ENCODE peak calls at places on chromosome X, in nine cellular contexts. D, H, Q, C, G, L, R, P and J are unnamed samples.

GRCh38 chrX:42686296-42686695 is 91.7 kb downstream of the PPP1R2C start:
- DNase-seq in D (no peak), H (no peak), Q (no peak), C (no peak), G (no peak), L (no peak), R (no peak), P (no peak), J (no peak)

GRCh38 chrX:68196939-68197791 is 236.1 kb downstream of the OPHN1 start:
- DNase-seq in D (peak), H (no peak), Q (peak), C (peak), G (peak), L (peak), R (peak), P (no peak), J (no peak)

GRCh38 chrX:1416327-1416784 is 24.4 kb upstream of the SLC25A6 start:
- DNase-seq in D (no peak), H (peak), Q (no peak), C (no peak), G (no peak), L (no peak), R (no peak), P (no peak), J (no peak)

GRCh38 chrX:48035891-48036290 is 29.1 kb downstream of the SPACA5 start:
- DNase-seq in D (no peak), H (no peak), Q (no peak), C (peak), G (no peak), L (no peak), R (no peak), P (peak), J (no peak)

GRCh38 chrX:47483310-47484268 is 567 bp upstream of the ZNF41 start:
- DNase-seq in D (no peak), H (peak), Q (no peak), C (peak), G (no peak), L (no peak), R (peak), P (peak), J (no peak)

GRCh38 chrX:51891821-51892551 is 1.4 kb upstream of the MAGED1 start:
- DNase-seq in D (no peak), H (no peak), Q (no peak), C (peak), G (no peak), L (no peak), R (peak), P (no peak), J (no peak)

GRCh38 chrX:97123001-97123400 is 239.3 kb downstream of the RPA4 start:
- DNase-seq in D (no peak), H (no peak), Q (no peak), C (no peak), G (no peak), L (no peak), R (no peak), P (no peak), J (no peak)

GRCh38 chrX:101417981-101418841 is 10.2 kb downstream of the HNRNPH2 start:
- DNase-seq in D (no peak), H (peak), Q (peak), C (no peak), G (peak), L (no peak), R (peak), P (peak), J (no peak)

GRCh38 chrX:49309401-49309981 is 6.0 kb downstream of the GAGE10 start:
- DNase-seq in D (no peak), H (no peak), Q (no peak), C (peak), G (peak), L (no peak), R (no peak), P (peak), J (no peak)

GRCh38 chrX:132532955-132533354 is 44.1 kb upstream of the MBNL3 start:
- DNase-seq in D (no peak), H (no peak), Q (no peak), C (peak), G (no peak), L (no peak), R (no peak), P (no peak), J (no peak)

GRCh38 chrX:18440835-18441234 is 15.4 kb downstream of the CDKL5 start:
- DNase-seq in D (no peak), H (no peak), Q (no peak), C (no peak), G (no peak), L (no peak), R (no peak), P (no peak), J (no peak)

GRCh38 chrX:136250191-136251041 is 784 bp downstream of the MAP7D3 start:
- DNase-seq in D (no peak), H (no peak), Q (no peak), C (peak), G (no peak), L (peak), R (no peak), P (no peak), J (no peak)

GRCh38 chrX:123357941-123358340 is 173.9 kb downstream of the GRIA3 start:
- DNase-seq in D (no peak), H (no peak), Q (no peak), C (no peak), G (no peak), L (no peak), R (no peak), P (no peak), J (no peak)

GRCh38 chrX:107549504-107549903 is 78.8 kb upstream of the PRPS1 start:
- DNase-seq in D (no peak), H (no peak), Q (no peak), C (no peak), G (no peak), L (no peak), R (no peak), P (no peak), J (no peak)

GRCh38 chrX:16754019-16754418 is 32.2 kb upstream of the TXLNG start:
- DNase-seq in D (no peak), H (no peak), Q (no peak), C (peak), G (no peak), L (no peak), R (no peak), P (no peak), J (no peak)

GRCh38 chrX:16484338-16484737 is 165.6 kb upstream of the S100G start:
- DNase-seq in D (no peak), H (no peak), Q (no peak), C (peak), G (no peak), L (no peak), R (peak), P (no peak), J (no peak)

GRCh38 chrX:119762718-119763117 is 4.3 kb downstream of the SOWAHD start:
- DNase-seq in D (no peak), H (no peak), Q (no peak), C (no peak), G (no peak), L (peak), R (no peak), P (no peak), J (no peak)

GRCh38 chrX:139720136-139720535 is 12.2 kb upstream of the MCF2 start:
- DNase-seq in D (no peak), H (no peak), Q (peak), C (peak), G (peak), L (no peak), R (no peak), P (no peak), J (no peak)

GRCh38 chrX:41785685-41786084 is 61.7 kb downstream of the GPR82 start:
- DNase-seq in D (no peak), H (no peak), Q (no peak), C (no peak), G (no peak), L (no peak), R (no peak), P (no peak), J (no peak)

GRCh38 chrX:77087529-77088169 is 359.5 kb upstream of the FGF16 start:
- DNase-seq in D (peak), H (no peak), Q (no peak), C (peak), G (no peak), L (no peak), R (peak), P (no peak), J (no peak)

GRCh38 chrX:43436497-43436896 is 219.6 kb upstream of the MAOA start:
- DNase-seq in D (no peak), H (no peak), Q (no peak), C (no peak), G (no peak), L (no peak), R (no peak), P (no peak), J (no peak)

GRCh38 chrX:102768984-102769761 is 48.6 kb downstream of the GPRASP3 start:
- DNase-seq in D (peak), H (peak), Q (peak), C (peak), G (peak), L (peak), R (peak), P (peak), J (peak)

GRCh38 chrX:44873415-44874270 is 655 bp downstream of the KDM6A start:
- DNase-seq in D (no peak), H (peak), Q (no peak), C (peak), G (no peak), L (peak), R (peak), P (peak), J (peak)

GRCh38 chrX:20412871-20413486 is 146.3 kb upstream of the RPS6KA3 start:
- DNase-seq in D (no peak), H (peak), Q (no peak), C (no peak), G (no peak), L (no peak), R (no peak), P (no peak), J (no peak)

GRCh38 chrX:84188320-84188834 is 378 bp upstream of the RPS6KA6 start:
- DNase-seq in D (no peak), H (peak), Q (no peak), C (peak), G (peak), L (no peak), R (peak), P (no peak), J (peak)

GRCh38 chrX:109927663-109928273 is 75.1 kb upstream of the TMEM164 start:
- DNase-seq in D (no peak), H (no peak), Q (no peak), C (peak), G (no peak), L (no peak), R (no peak), P (no peak), J (no peak)

GRCh38 chrX:20061869-20062254 is 54.8 kb downstream of the MAP7D2 start:
- DNase-seq in D (no peak), H (no peak), Q (no peak), C (peak), G (no peak), L (peak), R (no peak), P (no peak), J (no peak)

GRCh38 chrX:123665197-123665596 is 67.7 kb downstream of the THOC2 start:
- DNase-seq in D (no peak), H (no peak), Q (no peak), C (peak), G (no peak), L (no peak), R (no peak), P (no peak), J (no peak)

GRCh38 chrX:12223650-12224049 is 85.4 kb downstream of the FRMPD4 start:
- DNase-seq in D (no peak), H (no peak), Q (no peak), C (no peak), G (no peak), L (no peak), R (no peak), P (no peak), J (no peak)

GRCh38 chrX:75522565-75523411 is at the start of gene ZDHHC15:
- DNase-seq in D (no peak), H (peak), Q (peak), C (peak), G (peak), L (no peak), R (peak), P (no peak), J (peak)

GRCh38 chrX:1581132-1581531 is 10.3 kb upstream of the AKAP17A start:
- DNase-seq in D (no peak), H (no peak), Q (no peak), C (peak), G (peak), L (peak), R (peak), P (peak), J (no peak)

GRCh38 chrX:107447642-107448041 is 1.8 kb upstream of the FRMPD3 start:
- DNase-seq in D (no peak), H (no peak), Q (no peak), C (no peak), G (no peak), L (no peak), R (no peak), P (no peak), J (no peak)

GRCh38 chrX:66676990-66677389 is 38.1 kb upstream of the EDA2R start:
- DNase-seq in D (peak), H (no peak), Q (no peak), C (peak), G (no peak), L (peak), R (no peak), P (no peak), J (no peak)

GRCh38 chrX:69154051-69154450 is 11.2 kb downstream of the PJA1 start:
- DNase-seq in D (no peak), H (no peak), Q (no peak), C (no peak), G (peak), L (no peak), R (no peak), P (peak), J (peak)

GRCh38 chrX:72358313-72358712 is 52.6 kb upstream of the CITED1 start:
- DNase-seq in D (no peak), H (no peak), Q (no peak), C (peak), G (no peak), L (no peak), R (peak), P (no peak), J (no peak)

GRCh38 chrX:44876076-44876475 is 3.1 kb downstream of the KDM6A start:
- DNase-seq in D (no peak), H (no peak), Q (no peak), C (no peak), G (no peak), L (peak), R (no peak), P (no peak), J (no peak)